ENCODE peak calls at places on chromosome X, in seven cellular contexts. D is bronchial epithelial cell; C is stimulated activated CD8-positive, alpha-beta memory T cell treated with anti-CD3 and anti-CD28 coated beads, Interleukin-15, amount 100 ng/mL, for 48 hours; B is NCI-H748 treated with DMSO at 0.1 percent for 48 hours; A is NCI-H187 treated with DMSO at 0.1 percent for 48 hours; E is lung; R is glutamatergic neuron. T is an unnamed sample.

GRCh38 chrX:129823523-129823922 is 20.2 kb downstream of the ZDHHC9 start:
- DNase-seq in D (no peak), C (no peak), B (no peak), A (no peak), E (no peak), R (no peak), T (no peak)

GRCh38 chrX:45007598-45007997 is 134.6 kb downstream of the KDM6A start:
- DNase-seq in D (no peak), C (no peak), B (no peak), A (no peak), E (no peak), R (no peak), T (no peak)

GRCh38 chrX:17692709-17693346 is 44.5 kb upstream of the SCML1 start:
- DNase-seq in D (peak), C (no peak), B (no peak), A (peak), E (no peak), R (peak), T (no peak)

GRCh38 chrX:40174594-40175415 is 77.0 kb upstream of the BCOR start:
- DNase-seq in D (no peak), C (no peak), B (peak), A (no peak), E (no peak), R (peak), T (no peak)

GRCh38 chrX:120671963-120672362 is 42.1 kb upstream of the C1GALT1C1 start:
- DNase-seq in D (no peak), C (no peak), B (no peak), A (no peak), E (no peak), R (no peak), T (no peak)

GRCh38 chrX:72142094-72142843 is 10.6 kb upstream of the RTL5 start:
- DNase-seq in D (no peak), C (no peak), B (peak), A (peak), E (no peak), R (peak), T (no peak)

GRCh38 chrX:107968623-107969022 is 13.5 kb downstream of the TEX13B start:
- DNase-seq in D (peak), C (no peak), B (no peak), A (no peak), E (no peak), R (no peak), T (no peak)

GRCh38 chrX:69163936-69164741 is 1.1 kb downstream of the PJA1 start:
- DNase-seq in D (no peak), C (peak), B (peak), A (no peak), E (no peak), R (peak), T (peak)

GRCh38 chrX:70636218-70636617 is 191.6 kb downstream of the DLG3 start:
- DNase-seq in D (no peak), C (no peak), B (no peak), A (no peak), E (no peak), R (no peak), T (no peak)

GRCh38 chrX:119552508-119552907 is 12.7 kb downstream of the STEEP1 start:
- DNase-seq in D (peak), C (no peak), B (no peak), A (no peak), E (no peak), R (no peak), T (no peak)

GRCh38 chrX:20433376-20433775 is 166.7 kb upstream of the RPS6KA3 start:
- DNase-seq in D (no peak), C (no peak), B (no peak), A (no peak), E (no peak), R (no peak), T (no peak)

GRCh38 chrX:53437211-53437610 is 3.0 kb upstream of the HSD17B10 start:
- DNase-seq in D (no peak), C (no peak), B (no peak), A (no peak), E (no peak), R (no peak), T (no peak)

GRCh38 chrX:2707334-2707760 is 16.3 kb downstream of the CD99 start:
- DNase-seq in D (peak), C (peak), B (no peak), A (no peak), E (peak), R (peak), T (no peak)

GRCh38 chrX:39645059-39645895 is 452.5 kb downstream of the BCOR start:
- DNase-seq in D (no peak), C (peak), B (no peak), A (no peak), E (no peak), R (no peak), T (no peak)

GRCh38 chrX:79933938-79934337 is 80.6 kb upstream of the TBX22 start:
- DNase-seq in D (no peak), C (no peak), B (no peak), A (no peak), E (no peak), R (no peak), T (no peak)

GRCh38 chrX:9355739-9356138 is 109.1 kb upstream of the TBL1X start:
- DNase-seq in D (no peak), C (no peak), B (no peak), A (no peak), E (no peak), R (no peak), T (no peak)

GRCh38 chrX:22686138-22686541 is 313.6 kb upstream of the DDX53 start:
- DNase-seq in D (no peak), C (no peak), B (peak), A (no peak), E (no peak), R (peak), T (no peak)

GRCh38 chrX:152735860-152736511 is 2.4 kb downstream of the MAGEA12 start:
- DNase-seq in D (no peak), C (no peak), B (no peak), A (no peak), E (peak), R (no peak), T (no peak)